ENCODE peak calls at places on chromosome 15, in four cellular contexts. Y is PC-9, M is tibial nerve, A is cardiac muscle cell. S is an unnamed sample. For H3K36me3, the result is how much of the 10 kb centered on the place peaks cover.

GRCh38 chr15:85128636-85129035 is 147.0 kb downstream of the PDE8A start:
- DNase-seq in M (no peak), Y (no peak), A (no peak), S (no peak)

GRCh38 chr15:29920515-29920914 is 98.2 kb upstream of the TJP1 start:
- DNase-seq in A (no peak), Y (peak), M (no peak), S (peak)

GRCh38 chr15:83308671-83309070 is 24.2 kb upstream of the BNC1 start:
- DNase-seq in A (no peak), Y (no peak), M (no peak), S (no peak)

GRCh38 chr15:40793216-40793989 is 13.5 kb upstream of the ZFYVE19 start:
- DNase-seq in A (peak), Y (peak), M (no peak), S (no peak)

GRCh38 chr15:58981808-58982475 is 5.5 kb upstream of the RNF111 start:
- DNase-seq in M (no peak), Y (no peak), A (no peak), S (no peak)

GRCh38 chr15:53917109-53917508 is 61.1 kb upstream of the UNC13C start:
- DNase-seq in A (no peak), M (no peak), Y (no peak), S (no peak)

GRCh38 chr15:89578146-89578545 is 2.9 kb downstream of the TICRR start:
- DNase-seq in Y (no peak), M (no peak), A (no peak), S (no peak)

GRCh38 chr15:88484781-88485246 is 17.3 kb downstream of the MRPS11 start:
- DNase-seq in M (no peak), Y (no peak), A (peak), S (no peak)

GRCh38 chr15:70062321-70062956 is 35.3 kb downstream of the TLE3 start:
- DNase-seq in Y (no peak), M (peak), A (peak), S (peak)

GRCh38 chr15:32936283-32936918 is 218.6 kb downstream of the GREM1 start:
- DNase-seq in Y (no peak), M (peak), A (peak), S (no peak)

GRCh38 chr15:97783240-97783639 is 177.3 kb upstream of the ARRDC4 start:
- DNase-seq in Y (no peak), M (no peak), A (no peak), S (no peak)

GRCh38 chr15:94052711-94053110 is 178.7 kb upstream of the MCTP2 start:
- DNase-seq in A (no peak), M (no peak), Y (no peak), S (no peak)

GRCh38 chr15:82848201-82848993 is 39.0 kb downstream of the WHAMM start:
- DNase-seq in Y (no peak), M (no peak), A (no peak), S (no peak)

DNA sequence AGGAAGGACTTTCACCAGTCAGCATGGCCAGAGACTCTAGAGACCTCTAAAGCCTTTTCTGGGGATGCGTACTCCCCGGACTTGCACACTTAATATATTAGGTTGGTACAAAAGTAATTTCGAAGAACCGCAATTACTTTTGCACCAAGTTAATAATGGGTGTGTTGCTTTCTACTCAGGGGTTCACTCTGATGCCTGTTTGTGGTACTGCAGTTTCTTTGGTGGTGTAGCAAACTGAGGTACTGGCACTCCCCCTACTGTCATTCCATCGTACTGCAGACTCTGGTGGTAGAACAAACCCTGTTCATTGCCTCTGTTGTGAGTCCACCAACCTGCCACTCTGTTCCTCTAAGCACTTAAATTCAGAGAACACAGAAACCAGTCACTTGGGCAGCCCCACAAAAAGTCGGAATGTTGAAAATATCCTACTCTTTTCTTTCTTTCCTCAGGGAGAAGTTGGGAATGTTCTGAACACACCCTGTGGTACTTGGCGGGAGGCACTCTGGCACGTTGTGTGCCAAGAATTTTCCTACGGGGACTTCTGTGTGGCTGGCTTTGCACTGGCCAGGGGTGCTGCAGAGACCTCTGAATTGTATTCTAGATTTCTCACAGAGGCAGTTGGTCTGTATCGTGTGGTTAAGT is 46.3 kb downstream of the GABRG3 start:
- DNase-seq in A (peak), Y (peak), M (peak), S (no peak)
- H3K36me3 ChIP-seq in A (under half), Y (under half), M (under half), S (under half)

GRCh38 chr15:100665570-100665969 is 63.2 kb downstream of the ASB7 start:
- DNase-seq in Y (no peak), A (peak), M (no peak), S (no peak)

GRCh38 chr15:100663550-100664335 is 61.4 kb downstream of the ASB7 start:
- DNase-seq in Y (no peak), M (no peak), A (peak), S (no peak)

GRCh38 chr15:100658895-100659294 is 56.5 kb downstream of the ASB7 start:
- DNase-seq in M (no peak), Y (no peak), A (no peak), S (no peak)

GRCh38 chr15:100661161-100661560 is 58.8 kb downstream of the ASB7 start:
- DNase-seq in A (no peak), Y (no peak), M (no peak), S (no peak)

GRCh38 chr15:100663066-100663465 is 60.7 kb downstream of the ASB7 start:
- DNase-seq in Y (no peak), M (no peak), A (peak), S (no peak)
- TF ChIP-seq CTCF in Y (no peak), M (no peak), A (peak), S (no peak)

GRCh38 chr15:42057744-42058646 is 36.4 kb downstream of the PLA2G4D start:
- DNase-seq in M (no peak), A (no peak), Y (peak), S (no peak)
- H3K36me3 ChIP-seq in M (under half), A (under half), Y (under half), S (under half)

GRCh38 chr15:31455499-31455898 is 128.9 kb downstream of the KLF13 start:
- DNase-seq in A (no peak), Y (no peak), M (no peak), S (no peak)
- TF ChIP-seq CTCF in A (peak), Y (no peak), M (no peak), S (no peak)

DNA sequence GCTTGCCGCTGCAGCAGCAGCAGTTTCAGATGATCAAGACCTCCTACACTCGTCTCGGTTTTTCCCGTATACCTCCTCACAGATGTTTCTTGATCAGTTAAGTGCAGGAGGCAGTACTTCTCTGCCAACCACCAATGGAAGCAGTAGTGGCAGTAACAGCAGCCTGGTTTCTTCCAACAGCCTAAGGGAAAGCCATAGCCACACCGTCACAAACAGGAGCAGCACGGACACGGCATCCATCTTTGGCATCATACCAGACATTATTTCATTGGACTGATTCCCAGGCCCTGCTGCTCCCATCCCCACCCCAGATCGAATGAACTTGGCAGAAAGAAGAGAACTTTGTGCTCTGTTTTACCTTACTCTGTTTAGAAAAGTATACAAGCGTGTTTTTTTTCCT is 17.6 kb downstream of the CALML4 start:
- DNase-seq in Y (no peak), M (peak), A (peak), S (peak)
- H3K36me3 ChIP-seq in Y (under half), M (under half), A (under half), S (under half)

GRCh38 chr15:91522609-91523332 is 330.7 kb upstream of the SLCO3A1 start:
- DNase-seq in A (peak), Y (no peak), M (no peak), S (no peak)
- TF ChIP-seq CTCF in A (no peak), Y (peak), M (no peak), S (peak)

GRCh38 chr15:22904736-22905135 is 66.3 kb downstream of the NIPA2 start:
- DNase-seq in M (no peak), Y (no peak), A (no peak), S (no peak)

GRCh38 chr15:22902981-22903380 is 64.5 kb downstream of the NIPA2 start:
- DNase-seq in M (no peak), A (no peak), Y (no peak), S (no peak)

GRCh38 chr15:22903961-22904534 is 65.6 kb downstream of the NIPA2 start:
- DNase-seq in A (no peak), M (no peak), Y (no peak), S (no peak)

GRCh38 chr15:22902578-22902977 is 64.1 kb downstream of the NIPA2 start:
- DNase-seq in M (no peak), Y (no peak), A (no peak), S (no peak)

DNA sequence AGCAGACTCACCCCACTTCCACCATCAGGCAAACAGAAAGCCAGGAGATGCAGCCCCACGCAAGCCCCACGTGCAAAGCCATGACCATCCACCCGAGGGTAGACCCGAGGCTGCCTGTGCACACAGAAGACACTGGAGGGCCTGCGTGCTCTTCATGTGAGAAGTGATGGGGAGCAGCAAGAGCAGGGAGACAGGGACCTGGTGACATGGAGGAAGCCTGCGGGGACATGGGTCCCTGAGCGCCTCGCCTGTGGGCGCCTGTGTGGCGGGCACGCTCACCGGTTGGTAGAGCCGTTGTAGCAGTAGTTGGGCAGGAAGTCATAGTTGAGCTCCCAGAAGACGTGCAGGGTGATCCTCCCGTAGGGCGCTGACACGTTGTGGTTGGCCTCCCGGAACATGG is 65.0 kb downstream of the NIPA2 start:
- DNase-seq in Y (no peak), A (no peak), M (no peak), S (no peak)
- H3K36me3 ChIP-seq in Y (under half), A (under half), M (under half), S (under half)

GRCh38 chr15:52568569-52569243 is at the start of gene ARPP19:
- DNase-seq in M (peak), A (peak), Y (peak), S (peak)
- TF ChIP-seq CTCF in M (peak), A (peak), Y (no peak), S (peak)

GRCh38 chr15:37093480-37094410 is 6.6 kb downstream of the MEIS2 start:
- DNase-seq in A (peak), M (no peak), Y (no peak), S (peak)

GRCh38 chr15:37095197-37095992 is 5.0 kb downstream of the MEIS2 start:
- DNase-seq in Y (no peak), M (no peak), A (no peak), S (peak)

GRCh38 chr15:37096878-37097568 is 3.3 kb downstream of the MEIS2 start:
- DNase-seq in M (no peak), A (peak), Y (no peak), S (peak)

GRCh38 chr15:37095993-37096877 is 4.1 kb downstream of the MEIS2 start:
- DNase-seq in Y (no peak), A (peak), M (no peak), S (peak)

DNA sequence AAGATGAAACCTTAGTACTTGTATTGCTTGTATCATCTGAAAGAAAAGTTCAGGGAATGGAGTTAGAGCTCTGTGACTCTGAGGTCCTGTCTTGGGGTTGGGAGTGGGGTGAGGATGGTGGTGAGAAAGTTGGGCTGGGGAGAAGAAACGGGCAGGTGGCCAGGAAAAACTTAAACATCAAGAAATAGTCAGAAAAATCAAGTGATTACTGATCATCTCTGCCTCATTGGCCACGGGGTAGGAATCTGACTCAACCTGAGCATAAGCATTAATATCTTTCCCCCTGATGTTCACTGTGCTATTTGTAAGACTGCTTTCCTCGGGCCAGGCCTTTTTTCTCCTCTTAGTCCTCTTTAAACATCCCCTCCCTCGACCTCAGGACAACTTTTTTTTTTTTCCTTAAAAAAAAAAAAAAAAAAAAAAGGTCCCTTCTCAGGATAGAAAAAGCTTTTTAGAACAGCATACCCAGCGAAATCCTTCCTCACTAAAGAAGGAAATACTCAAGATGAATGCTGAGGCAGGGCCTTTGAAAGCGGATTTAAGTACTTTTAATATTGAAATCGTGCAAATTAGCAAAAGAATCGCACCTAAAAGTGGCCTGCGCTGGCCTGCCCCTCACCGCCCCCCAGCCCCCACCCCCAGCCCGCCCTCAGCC is 5.7 kb downstream of the MEIS2 start:
- DNase-seq in M (no peak), Y (no peak), A (no peak), S (no peak)
- H3K36me3 ChIP-seq in M (under half), Y (under half), A (half or more), S (under half)

S was measured in uterus.